ENCODE peak calls at places on chromosomes 3 and 15, in five cellular contexts. F is SK-N-DZ, W is NCI-H1436, T is NCI-H1105 treated with DMSO at 0.1 percent for 48 hours, V is ureter. X is an unnamed sample.

GRCh38 chr3:42439461-42440075 is 29.2 kb upstream of the LYZL4 start:
- DNase-seq in V (no peak), W (no peak), F (no peak), T (no peak), X (no peak)

GRCh38 chr3:115819785-115820384 is 196.6 kb downstream of the GAP43 start:
- DNase-seq in T (peak), F (peak), V (peak), W (peak), X (peak)

GRCh38 chr15:58201536-58201935 is 63.4 kb downstream of the AQP9 start:
- DNase-seq in V (no peak), F (no peak), W (no peak), T (no peak), X (peak)

GRCh38 chr15:77481670-77482069 is 61.0 kb downstream of the HMG20A start:
- DNase-seq in W (no peak), T (peak), F (no peak), V (no peak), X (no peak)

GRCh38 chr3:196274585-196274984 is 12.9 kb downstream of the PCYT1A start:
- DNase-seq in V (no peak), T (no peak), F (no peak), W (no peak), X (no peak)

GRCh38 chr15:68672781-68673205 is 94.0 kb downstream of the CORO2B start:
- DNase-seq in W (no peak), F (no peak), V (no peak), T (peak), X (no peak)

GRCh38 chr3:178454714-178455113 is 81.5 kb upstream of the KCNMB2 start:
- DNase-seq in T (no peak), W (no peak), F (no peak), V (no peak), X (peak)

GRCh38 chr3:71702131-71703024 is 22.8 kb downstream of the EIF4E3 start:
- DNase-seq in V (no peak), T (no peak), F (no peak), W (no peak), X (no peak)

GRCh38 chr3:9028134-9028533 is 64.9 kb upstream of the RAD18 start:
- DNase-seq in V (peak), T (peak), W (no peak), F (no peak), X (peak)

GRCh38 chr3:70090322-70090913 is 90.9 kb downstream of the SAMMSON start:
- DNase-seq in F (peak), W (no peak), V (no peak), T (peak), X (peak)

GRCh38 chr15:76147906-76148553 is 88.2 kb downstream of the TMEM266 start:
- DNase-seq in F (peak), W (peak), T (peak), V (no peak), X (no peak)

GRCh38 chr3:60983906-60984305 is 267.3 kb downstream of the FHIT start:
- DNase-seq in T (no peak), F (no peak), W (no peak), V (no peak), X (no peak)

GRCh38 chr3:126349071-126349470 is 8.1 kb downstream of the KLF15 start:
- DNase-seq in F (no peak), T (no peak), W (no peak), V (peak), X (no peak)

GRCh38 chr15:58604455-58604923 is 145.0 kb downstream of the ADAM10 start:
- DNase-seq in F (no peak), W (no peak), T (no peak), V (no peak), X (no peak)

GRCh38 chr3:113287111-113287817 is 75.9 kb downstream of the BOC start:
- DNase-seq in V (no peak), T (no peak), F (no peak), W (no peak), X (peak)

GRCh38 chr3:100032262-100032661 is 82.0 kb downstream of the FILIP1L start:
- DNase-seq in V (no peak), W (no peak), T (no peak), F (peak), X (no peak)

GRCh38 chr3:142931222-142931621 is 32.3 kb downstream of the PAQR9 start:
- DNase-seq in V (no peak), T (no peak), W (peak), F (peak), X (no peak)

GRCh38 chr15:25709437-25710159 is 153.5 kb downstream of the ATP10A start:
- DNase-seq in T (no peak), F (no peak), V (no peak), W (no peak), X (no peak)

GRCh38 chr3:37543692-37544091 is 318.0 kb upstream of the CTDSPL start:
- DNase-seq in V (no peak), F (no peak), T (no peak), W (no peak), X (no peak)

GRCh38 chr15:101359365-101359947 is 64.4 kb upstream of the SNRPA1 start:
- DNase-seq in T (no peak), F (no peak), V (no peak), W (no peak), X (no peak)

GRCh38 chr15:88900309-88900981 is 5.1 kb upstream of the HAPLN3 start:
- DNase-seq in V (no peak), T (no peak), W (no peak), F (no peak), X (no peak)

GRCh38 chr3:126028096-126028495 is 55.8 kb downstream of the SLC41A3 start:
- DNase-seq in F (no peak), W (no peak), V (no peak), T (no peak), X (no peak)

GRCh38 chr3:171192176-171192854 is 165.8 kb upstream of the SLC2A2 start:
- DNase-seq in V (no peak), T (no peak), W (no peak), F (no peak), X (peak)

GRCh38 chr3:52792961-52793695 is 1.5 kb upstream of the ITIH3 start:
- DNase-seq in V (no peak), W (no peak), F (no peak), T (no peak), X (no peak)

GRCh38 chr15:41585140-41586047 is 26.4 kb downstream of the TYRO3 start:
- DNase-seq in V (no peak), F (no peak), W (no peak), T (no peak), X (no peak)

GRCh38 chr15:48413304-48413703 is 82.1 kb downstream of the DUT start:
- DNase-seq in T (no peak), F (no peak), W (no peak), V (no peak), X (no peak)

GRCh38 chr3:148748323-148748722 is 50.6 kb downstream of the AGTR1 start:
- DNase-seq in V (no peak), F (peak), T (no peak), W (no peak), X (no peak)

GRCh38 chr3:21645121-21645897 is 105.7 kb downstream of the ZNF385D start:
- DNase-seq in F (no peak), V (no peak), W (no peak), T (no peak), X (no peak)

GRCh38 chr15:79897380-79897678 is 515 bp upstream of the MTHFS start:
- DNase-seq in W (no peak), F (no peak), V (no peak), T (no peak), X (no peak)

GRCh38 chr15:59169337-59169736 is 37.3 kb upstream of the LDHAL6B start:
- DNase-seq in V (no peak), W (no peak), F (no peak), T (no peak), X (peak)

GRCh38 chr3:52280046-52280445 is 1.6 kb upstream of the WDR82 start:
- DNase-seq in T (peak), F (peak), W (no peak), V (no peak), X (peak)

GRCh38 chr3:12400795-12401194 is 83.5 kb upstream of the TSEN2 start:
- DNase-seq in F (no peak), V (no peak), W (no peak), T (no peak), X (peak)

GRCh38 chr15:63041982-63042878 is at the start of gene TPM1:
- DNase-seq in F (peak), W (no peak), T (peak), V (peak), X (peak)

GRCh38 chr3:43855674-43856299 is 165.0 kb downstream of the ABHD5 start:
- DNase-seq in V (peak), W (peak), F (peak), T (peak), X (peak)

GRCh38 chr3:125186261-125186770 is 26.2 kb downstream of the SLC12A8 start:
- DNase-seq in W (no peak), T (no peak), V (peak), F (no peak), X (no peak)

GRCh38 chr3:123527046-123527445 is 57.8 kb downstream of the HACD2 start:
- DNase-seq in F (no peak), W (no peak), V (no peak), T (no peak), X (no peak)

GRCh38 chr3:23826382-23827061 is 20.8 kb downstream of the UBE2E1 start:
- DNase-seq in T (no peak), W (no peak), V (no peak), F (no peak), X (no peak)

GRCh38 chr15:36911322-36911944 is 188.9 kb downstream of the MEIS2 start:
- DNase-seq in T (no peak), V (no peak), F (no peak), W (peak), X (no peak)